ENCODE peak calls at places on chromosomes 11 and 22, in ten cellular contexts. U, X, E, W, A, D, K, C, Y and S are unnamed samples.

GRCh38 chr11:2584812-2585565 is 114.8 kb downstream of the KCNQ1OT1 start:
- DNase-seq in U (no peak), X (no peak), E (no peak), W (no peak), A (peak; percentile 10), D (no peak), K (peak; percentile 0), C (no peak), Y (no peak), S (no peak)

GRCh38 chr11:57776101-57776511 is 14.5 kb downstream of the CTNND1 start:
- DNase-seq in U (no peak), X (no peak), E (no peak), W (no peak), A (peak; percentile 26), D (peak; percentile 42), K (no peak), C (no peak), Y (no peak), S (no peak)

GRCh38 chr11:11265994-11266606 is 87.0 kb downstream of the CSNK2A3 start:
- DNase-seq in U (no peak), X (peak; percentile 31), E (peak; percentile 11), W (peak; percentile 35), A (peak; percentile 87), D (no peak), K (peak; percentile 54), C (peak; percentile 60), Y (peak; percentile 49), S (no peak)

GRCh38 chr11:117704416-117705150 is 92.4 kb downstream of the DSCAML1 start:
- DNase-seq in U (no peak), X (no peak), E (no peak), W (no peak), A (no peak), D (no peak), K (peak; percentile 31), C (no peak), Y (no peak), S (peak; percentile 47)

GRCh38 chr11:102438311-102439062 is 14.1 kb downstream of the TMEM123 start:
- DNase-seq in U (no peak), X (no peak), E (no peak), W (no peak), A (peak; percentile 24), D (no peak), K (no peak), C (no peak), Y (peak; percentile 18), S (no peak)

GRCh38 chr22:20063271-20064139 is 16.5 kb upstream of the DGCR8 start:
- DNase-seq in U (no peak), X (no peak), E (no peak), W (no peak), A (no peak), D (no peak), K (no peak), C (no peak), Y (no peak), S (no peak)

GRCh38 chr11:1793091-1793490 is 29.4 kb upstream of the CTSD start:
- DNase-seq in U (no peak), X (no peak), E (no peak), W (no peak), A (no peak), D (no peak), K (no peak), C (no peak), Y (no peak), S (no peak)

GRCh38 chr22:40855960-40856512 is 403 bp downstream of the ST13 start:
- DNase-seq in U (peak; percentile 34), X (no peak), E (no peak), W (no peak), A (peak; percentile 61), D (no peak), K (peak; percentile 30), C (no peak), Y (no peak), S (peak; percentile 32)

GRCh38 chr11:9459573-9460321 is 1.1 kb upstream of the ZNF143 start:
- DNase-seq in U (peak; percentile 27), X (peak; percentile 20), E (peak; percentile 9), W (no peak), A (no peak), D (peak; percentile 2), K (peak; percentile 22), C (peak; percentile 27), Y (peak; percentile 36), S (peak; percentile 56)

GRCh38 chr22:37147186-37147990 is 2.3 kb downstream of the IL2RB start:
- DNase-seq in U (no peak), X (no peak), E (no peak), W (no peak), A (no peak), D (no peak), K (no peak), C (no peak), Y (no peak), S (no peak)

GRCh38 chr11:36091256-36091811 is 147.5 kb downstream of the LDLRAD3 start:
- DNase-seq in U (no peak), X (no peak), E (no peak), W (no peak), A (no peak), D (peak; percentile 26), K (peak; percentile 77), C (no peak), Y (no peak), S (no peak)

GRCh38 chr11:114928260-114928870 is 250.0 kb downstream of the NXPE2 start:
- DNase-seq in U (no peak), X (no peak), E (no peak), W (no peak), A (no peak), D (no peak), K (no peak), C (no peak), Y (no peak), S (peak; percentile 99)

GRCh38 chr11:11010624-11011127 is 152.8 kb upstream of the ZBED5 start:
- DNase-seq in U (no peak), X (no peak), E (no peak), W (no peak), A (peak; percentile 47), D (no peak), K (peak; percentile 34), C (peak; percentile 52), Y (no peak), S (peak; percentile 5)

GRCh38 chr11:87722756-87723599 is 452.3 kb downstream of the RAB38 start:
- DNase-seq in U (no peak), X (no peak), E (no peak), W (no peak), A (peak; percentile 64), D (no peak), K (peak; percentile 2), C (peak; percentile 40), Y (no peak), S (no peak)

GRCh38 chr22:31104869-31105268 is 2.5 kb downstream of the SELENOM start:
- DNase-seq in U (no peak), X (no peak), E (no peak), W (no peak), A (peak; percentile 89), D (no peak), K (peak; percentile 2), C (no peak), Y (no peak), S (no peak)

GRCh38 chr11:75508051-75508561 is 17.6 kb downstream of the GDPD5 start:
- DNase-seq in U (peak; percentile 47), X (no peak), E (no peak), W (peak; percentile 54), A (no peak), D (no peak), K (no peak), C (no peak), Y (peak; percentile 16), S (no peak)

GRCh38 chr11:124069429-124070401 is 28.6 kb upstream of the OR10G7 start:
- DNase-seq in U (no peak), X (peak; percentile 8), E (no peak), W (no peak), A (peak; percentile 76), D (peak; percentile 47), K (peak; percentile 80), C (peak; percentile 36), Y (peak; percentile 10), S (peak; percentile 9)

GRCh38 chr22:45962756-45963155 is 14.2 kb downstream of the WNT7B start:
- DNase-seq in U (no peak), X (no peak), E (no peak), W (no peak), A (no peak), D (no peak), K (no peak), C (no peak), Y (no peak), S (no peak)

GRCh38 chr11:45834298-45834756 is 12.9 kb upstream of the CRY2 start:
- DNase-seq in U (no peak), X (no peak), E (no peak), W (no peak), A (no peak), D (no peak), K (no peak), C (no peak), Y (no peak), S (no peak)

GRCh38 chr11:126585388-126586302 is 230.2 kb downstream of the ST3GAL4 start:
- DNase-seq in U (no peak), X (no peak), E (no peak), W (no peak), A (peak; percentile 53), D (peak; percentile 95), K (peak; percentile 93), C (peak; percentile 22), Y (no peak), S (peak; percentile 75)

GRCh38 chr11:62497132-62497915 is 49.3 kb downstream of the AHNAK start:
- DNase-seq in U (no peak), X (no peak), E (no peak), W (no peak), A (peak; percentile 43), D (peak; percentile 75), K (peak; percentile 55), C (peak; percentile 62), Y (no peak), S (peak; percentile 51)

GRCh38 chr22:40410272-40410671 is 39.9 kb downstream of the SGSM3 start:
- DNase-seq in U (no peak), X (no peak), E (no peak), W (no peak), A (no peak), D (no peak), K (no peak), C (no peak), Y (no peak), S (no peak)

GRCh38 chr22:19805821-19806212 is 45.2 kb downstream of the TBX1 start:
- DNase-seq in U (no peak), X (no peak), E (no peak), W (no peak), A (peak; percentile 6), D (no peak), K (no peak), C (peak; percentile 4), Y (no peak), S (no peak)

GRCh38 chr11:102467080-102467708 is 14.6 kb upstream of the TMEM123 start:
- DNase-seq in U (no peak), X (no peak), E (no peak), W (no peak), A (no peak), D (no peak), K (no peak), C (peak; percentile 22), Y (no peak), S (no peak)

GRCh38 chr22:41822289-41823057 is 10.4 kb upstream of the SREBF2 start:
- DNase-seq in U (peak; percentile 75), X (peak; percentile 45), E (no peak), W (no peak), A (no peak), D (peak; percentile 74), K (peak; percentile 65), C (no peak), Y (peak; percentile 38), S (peak; percentile 81)

GRCh38 chr11:1746956-1747752 is 3.2 kb downstream of the IFITM10 start:
- DNase-seq in U (no peak), X (no peak), E (no peak), W (no peak), A (no peak), D (no peak), K (no peak), C (no peak), Y (no peak), S (no peak)

GRCh38 chr11:16001899-16002426 is 354.4 kb downstream of the SOX6 start:
- DNase-seq in U (no peak), X (no peak), E (no peak), W (no peak), A (no peak), D (peak; percentile 83), K (peak; percentile 88), C (peak; percentile 13), Y (no peak), S (no peak)

GRCh38 chr11:19055016-19055415 is 5.5 kb downstream of the MRGPRX2 start:
- DNase-seq in U (no peak), X (no peak), E (no peak), W (no peak), A (no peak), D (no peak), K (peak; percentile 73), C (no peak), Y (no peak), S (no peak)